ENCODE peak calls at places on chromosome 9, in five cellular contexts. D is Calu3, S is lower leg skin, E is BJ, P is HCT116. W is an unnamed sample.

GRCh38 chr9:35907732-35908483 is 1.4 kb upstream of the SPAAR start:
- DNase-seq in D (peak; percentile 52), S (peak; percentile 67), E (no peak), P (peak; percentile 32), W (no peak)

GRCh38 chr9:117768740-117769400 is 64.7 kb downstream of the TLR4 start:
- DNase-seq in D (no peak), S (no peak), E (no peak), P (no peak), W (no peak)

GRCh38 chr9:33223696-33224095 is 16.3 kb upstream of the SPINK4 start:
- DNase-seq in D (no peak), S (no peak), E (no peak), P (no peak), W (no peak)

GRCh38 chr9:82101475-82101874 is 112.9 kb downstream of the SPATA31D1 start:
- DNase-seq in D (no peak), S (no peak), E (no peak), P (peak; percentile 6), W (no peak)

GRCh38 chr9:70257991-70258691 is 637 bp upstream of the SMC5 start:
- DNase-seq in D (no peak), S (no peak), E (no peak), P (peak; percentile 0), W (peak; percentile 13)

GRCh38 chr9:28770827-28771226 is 1197.5 kb upstream of the C9orf72 start:
- DNase-seq in D (no peak), S (no peak), E (no peak), P (no peak), W (no peak)

GRCh38 chr9:35335164-35335563 is 154.7 kb upstream of the RUSC2 start:
- DNase-seq in D (no peak), S (no peak), E (no peak), P (no peak), W (no peak)

GRCh38 chr9:14687042-14687719 is 6.1 kb downstream of the ZDHHC21 start:
- DNase-seq in D (no peak), S (no peak), E (peak; percentile 17), P (no peak), W (no peak)

GRCh38 chr9:35618325-35618727 is at the start of gene CD72:
- DNase-seq in D (no peak), S (no peak), E (no peak), P (no peak), W (no peak)

GRCh38 chr9:137319434-137319975 is 17.4 kb upstream of the NRARP start:
- DNase-seq in D (no peak), S (peak; percentile 12), E (no peak), P (no peak), W (no peak)

DNA sequence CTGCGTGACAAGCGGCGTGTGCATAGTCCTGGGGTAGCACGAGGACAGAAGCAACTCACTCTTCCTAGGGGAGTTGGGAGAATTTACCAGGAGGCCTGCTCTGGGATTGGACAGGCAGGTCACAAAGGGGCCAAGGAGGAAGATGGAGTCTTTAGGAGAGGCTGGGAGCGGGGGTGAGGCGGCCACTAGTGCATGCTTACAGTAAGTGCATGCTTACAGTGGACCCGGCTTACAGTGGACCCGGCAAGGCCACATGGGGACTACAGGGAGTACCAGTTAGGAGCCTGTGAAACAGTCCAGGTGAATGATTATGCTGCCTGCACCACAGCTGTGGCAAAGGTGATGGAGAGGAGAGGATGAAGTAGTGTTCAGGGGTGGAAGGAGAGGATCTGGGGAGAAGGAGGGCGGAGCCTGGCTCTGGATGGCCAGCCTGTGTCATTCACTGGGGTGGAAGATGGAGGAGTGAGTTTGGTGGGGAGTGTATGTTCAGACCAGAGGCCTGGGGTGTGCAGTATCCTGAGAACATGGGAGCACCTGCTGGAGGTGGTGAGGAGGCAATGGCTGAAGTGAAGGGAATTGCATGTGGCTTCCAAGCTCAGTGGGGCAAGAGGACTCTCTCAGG is 78.7 kb downstream of the CRB2 start:
- DNase-seq in D (peak; percentile 2), S (no peak), E (no peak), P (no peak), W (peak; percentile 36)
- TF ChIP-seq CTCF in D (no peak), S (no peak), E (peak; percentile 24), P (no peak), W (peak; percentile 17)

GRCh38 chr9:13278368-13279246 is 885 bp downstream of the MPDZ start:
- DNase-seq in D (no peak), S (peak; percentile 36), E (no peak), P (no peak), W (peak; percentile 57)
- TF ChIP-seq CTCF in D (no peak), S (no peak), E (peak; percentile 38), P (no peak), W (no peak)

DNA sequence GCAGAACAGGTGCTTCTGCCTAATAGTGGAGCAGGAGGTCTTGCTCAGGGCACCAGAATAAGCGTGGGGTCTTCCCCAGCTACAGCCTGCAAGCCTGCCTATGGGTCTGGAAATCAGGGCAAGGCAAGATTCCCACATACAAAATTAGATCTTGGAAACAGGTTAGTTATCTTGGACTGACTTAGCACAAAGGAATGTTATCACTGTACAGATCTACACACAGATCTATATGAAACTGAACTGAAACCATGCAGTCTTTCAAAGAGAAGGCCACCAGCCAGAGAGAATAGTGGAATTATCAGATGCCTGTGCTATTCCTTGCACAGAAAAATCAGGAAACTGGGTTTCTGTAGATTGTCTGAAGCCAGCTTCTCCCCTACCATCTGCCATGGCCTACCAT is 585.7 kb downstream of the ACTL7B start:
- DNase-seq in D (no peak), S (no peak), E (no peak), P (no peak), W (no peak)
- TF ChIP-seq CTCF in D (no peak), S (no peak), E (no peak), P (peak; percentile 8), W (no peak)

GRCh38 chr9:68574150-68574549 is 33.5 kb upstream of the TMEM252 start:
- DNase-seq in D (no peak), S (no peak), E (no peak), P (no peak), W (no peak)
- TF ChIP-seq CTCF in D (no peak), S (no peak), E (peak; percentile 32), P (no peak), W (no peak)

GRCh38 chr9:122125158-122125890 is 32.2 kb upstream of the TTLL11 start:
- DNase-seq in D (peak; percentile 78), S (peak; percentile 56), E (no peak), P (peak; percentile 56), W (peak; percentile 87)
- TF ChIP-seq CTCF in D (peak; percentile 67), S (no peak), E (peak; percentile 97), P (peak; percentile 97), W (peak; percentile 93)

GRCh38 chr9:134458111-134458845 is 132.0 kb downstream of the RXRA start:
- DNase-seq in D (no peak), S (no peak), E (no peak), P (no peak), W (no peak)
- TF ChIP-seq CTCF in D (no peak), S (no peak), E (peak; percentile 11), P (no peak), W (no peak)

GRCh38 chr9:72362680-72363139 is 2.3 kb downstream of the ZFAND5 start:
- DNase-seq in D (peak; percentile 23), S (peak; percentile 91), E (no peak), P (no peak), W (peak; percentile 15)

GRCh38 chr9:72363908-72364678 is 915 bp downstream of the ZFAND5 start:
- DNase-seq in D (peak; percentile 28), S (no peak), E (no peak), P (no peak), W (peak; percentile 68)

GRCh38 chr9:72364679-72365524 is at the start of gene ZFAND5:
- DNase-seq in D (peak; percentile 94), S (peak; percentile 98), E (peak; percentile 91), P (peak; percentile 90), W (peak; percentile 97)

GRCh38 chr9:72363226-72363625 is 1.8 kb downstream of the ZFAND5 start:
- DNase-seq in D (no peak), S (no peak), E (no peak), P (no peak), W (no peak)

DNA sequence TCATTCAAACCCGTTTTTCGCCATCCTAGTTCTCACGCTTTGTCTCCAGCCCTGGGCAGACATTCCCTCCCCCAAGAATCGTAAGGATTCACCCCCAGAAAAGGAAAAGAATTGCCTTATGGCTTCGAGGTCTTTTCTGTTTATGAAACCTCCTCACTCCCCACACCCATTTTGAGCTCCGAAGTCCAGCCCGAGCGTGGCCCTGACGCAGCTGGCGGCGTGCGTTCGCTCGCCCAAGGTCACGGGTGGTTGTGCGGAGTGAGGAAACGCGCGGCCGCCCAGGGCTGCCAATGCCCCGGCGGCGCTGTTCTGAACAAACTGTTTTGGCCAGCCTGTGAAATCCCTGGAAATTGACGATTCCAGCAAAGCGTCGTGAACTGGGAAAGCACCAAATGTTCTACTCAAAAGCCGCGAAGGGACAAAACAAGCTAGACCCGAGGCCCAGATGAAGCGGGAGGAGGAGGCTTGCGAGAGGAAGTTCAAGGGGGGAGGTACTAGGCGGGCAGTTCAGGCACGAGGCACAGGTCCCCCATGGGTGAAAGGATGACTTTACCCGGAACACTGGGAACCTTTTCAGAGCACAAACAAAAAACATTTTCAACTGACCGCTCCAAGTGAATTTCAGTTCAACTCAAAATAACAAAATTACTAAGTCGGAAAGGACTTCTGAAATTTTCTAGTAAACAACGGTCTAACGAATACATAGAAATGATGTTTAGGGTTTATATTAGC is 683 bp upstream of the ZFAND5 start:
- DNase-seq in D (peak; percentile 48), S (peak; percentile 93), E (no peak), P (no peak), W (peak; percentile 64)
- TF ChIP-seq CTCF in D (no peak), S (no peak), E (peak; percentile 28), P (no peak), W (no peak)

W was measured in nephron progenitor cell.